ENCODE peak calls at places on chromosomes 16 and 17, in eight cellular contexts. E, Q, G, W, K, L, Y and O are unnamed samples.

GRCh38 chr16:88312732-88313131 is 70.0 kb upstream of the ZNF469 start:
- DNase-seq in Q (no peak), W (no peak), G (no peak), Y (no peak), L (no peak), K (no peak), E (no peak), O (no peak)

GRCh38 chr16:14513389-14514107 is 116.5 kb downstream of the PARN start:
- DNase-seq in K (no peak), Y (no peak), L (no peak), Q (no peak), W (no peak), G (no peak), E (no peak), O (no peak)

GRCh38 chr17:28575126-28575795 is 1.4 kb downstream of the ALDOC start:
- DNase-seq in L (no peak), Y (peak; percentile 88), K (no peak), E (no peak), G (no peak), Q (no peak), W (no peak), O (no peak)

GRCh38 chr17:81317992-81318391 is 22.9 kb upstream of the SLC38A10 start:
- DNase-seq in Y (no peak), E (no peak), W (no peak), K (no peak), Q (no peak), L (no peak), G (no peak), O (no peak)

GRCh38 chr16:27403601-27403992 is 1.6 kb downstream of the IL21R start:
- DNase-seq in Q (no peak), Y (no peak), E (no peak), W (no peak), L (no peak), G (no peak), K (no peak), O (no peak)

GRCh38 chr16:89729863-89730574 is 8.7 kb downstream of the ZNF276 start:
- DNase-seq in W (no peak), L (no peak), Q (no peak), Y (no peak), K (no peak), G (no peak), E (no peak), O (no peak)

GRCh38 chr16:9948933-9949332 is 233.3 kb downstream of the GRIN2A start:
- DNase-seq in E (no peak), G (no peak), W (no peak), Q (no peak), L (no peak), Y (no peak), K (no peak), O (no peak)

GRCh38 chr16:29765167-29766032 is 12.7 kb upstream of the ZG16 start:
- DNase-seq in L (peak; percentile 85), E (no peak), Q (no peak), W (no peak), K (no peak), Y (no peak), G (no peak), O (no peak)

GRCh38 chr17:14498812-14499211 is 197.9 kb downstream of the HS3ST3B1 start:
- DNase-seq in G (no peak), K (no peak), W (no peak), Y (no peak), L (no peak), E (no peak), Q (no peak), O (no peak)

GRCh38 chr17:41048441-41048840 is 1.3 kb upstream of the KRTAP2-1 start:
- DNase-seq in L (no peak), G (peak; percentile 45), Q (peak; percentile 62), K (no peak), E (no peak), W (peak; percentile 76), Y (no peak), O (peak; percentile 77)

GRCh38 chr17:38877130-38877851 is 7.4 kb downstream of the LASP1 start:
- DNase-seq in L (peak; percentile 11), W (no peak), G (no peak), Y (no peak), E (peak; percentile 35), Q (no peak), K (no peak), O (no peak)

GRCh38 chr16:2019500-2019899 is at the start of gene NPW:
- DNase-seq in G (no peak), Q (no peak), K (no peak), L (peak; percentile 53), E (no peak), Y (no peak), W (peak; percentile 23), O (peak; percentile 20)

GRCh38 chr17:48555183-48555615 is 10.3 kb upstream of the HOXB2 start:
- DNase-seq in Y (no peak), W (peak; percentile 77), K (no peak), Q (peak; percentile 97), E (no peak), L (peak; percentile 70), G (peak; percentile 90), O (no peak)

GRCh38 chr17:35046740-35047283 is 16.7 kb downstream of the RFFL start:
- DNase-seq in K (no peak), W (peak; percentile 56), Q (peak; percentile 28), Y (no peak), L (no peak), E (peak; percentile 14), G (no peak), O (no peak)

GRCh38 chr16:1548727-1549126 is 15.3 kb downstream of the TMEM204 start:
- DNase-seq in E (no peak), L (no peak), K (no peak), Y (no peak), G (no peak), Q (no peak), W (no peak), O (no peak)

GRCh38 chr16:66741131-66741900 is 10.1 kb downstream of the DYNC1LI2 start:
- DNase-seq in Y (peak; percentile 97), L (no peak), Q (no peak), W (peak; percentile 94), G (peak; percentile 61), E (no peak), K (peak; percentile 50), O (peak; percentile 96)

GRCh38 chr17:12492450-12492849 is 173.2 kb upstream of the MYOCD start:
- DNase-seq in Q (no peak), W (no peak), G (no peak), Y (no peak), E (no peak), K (no peak), L (no peak), O (peak; percentile 8)

GRCh38 chr16:72856797-72857196 is 191.1 kb downstream of the ZFHX3 start:
- DNase-seq in L (no peak), K (no peak), Y (no peak), W (peak; percentile 38), E (no peak), Q (peak; percentile 30), G (peak; percentile 4), O (no peak)

GRCh38 chr17:29778936-29779811 is 150.9 kb downstream of the SSH2 start:
- DNase-seq in E (peak; percentile 66), Q (peak; percentile 78), W (peak; percentile 75), Y (peak; percentile 85), L (peak; percentile 40), K (peak; percentile 68), G (peak; percentile 40), O (peak; percentile 85)

GRCh38 chr17:40122466-40122943 is 734 bp downstream of the MSL1 start:
- DNase-seq in L (peak; percentile 60), W (peak; percentile 83), G (no peak), K (peak; percentile 46), Q (no peak), Y (peak; percentile 52), E (no peak), O (peak; percentile 76)

GRCh38 chr17:30530346-30531025 is 53.3 kb downstream of the GOSR1 start:
- DNase-seq in Q (no peak), W (peak; percentile 79), G (no peak), E (no peak), K (no peak), Y (no peak), L (no peak), O (peak; percentile 26)

GRCh38 chr16:27795992-27796614 is 246.2 kb downstream of the KATNIP start:
- DNase-seq in Q (peak; percentile 31), K (peak; percentile 72), Y (peak; percentile 44), E (no peak), G (no peak), L (no peak), W (peak; percentile 55), O (peak; percentile 55)

GRCh38 chr16:68252383-68252782 is 7.2 kb downstream of the PLA2G15 start:
- DNase-seq in W (no peak), L (no peak), Q (no peak), K (no peak), E (no peak), G (no peak), Y (no peak), O (no peak)

GRCh38 chr17:11935734-11936406 is 61.4 kb downstream of the ZNF18 start:
- DNase-seq in E (no peak), W (peak; percentile 40), Q (peak; percentile 23), G (peak; percentile 23), Y (peak; percentile 51), L (peak; percentile 2), K (peak; percentile 85), O (peak; percentile 63)

GRCh38 chr17:70668938-70669778 is 499.8 kb downstream of the KCNJ2 start:
- DNase-seq in K (no peak), E (no peak), G (no peak), Y (no peak), L (no peak), Q (no peak), W (no peak), O (no peak)

GRCh38 chr16:50067290-50067853 is 1.6 kb downstream of the HEATR3 start:
- DNase-seq in G (peak; percentile 22), K (peak; percentile 8), E (no peak), Y (peak; percentile 15), W (peak; percentile 80), Q (peak; percentile 31), L (no peak), O (peak; percentile 78)

GRCh38 chr16:4690946-4691665 is 2.3 kb upstream of the NUDT16L1 start:
- DNase-seq in Q (no peak), Y (no peak), W (no peak), L (no peak), G (no peak), K (no peak), E (no peak), O (no peak)

GRCh38 chr16:79751785-79752184 is 151.2 kb upstream of the MAF start:
- DNase-seq in Q (no peak), Y (peak; percentile 59), K (no peak), L (no peak), E (no peak), G (no peak), W (peak; percentile 10), O (no peak)